ENCODE peak calls at places on chromosomes 6 and 20, in ten cellular contexts. C is IMR-90, N is endothelial cell of umbilical vein, Y is colonic mucosa, Z is neural progenitor cell, U is HepG2, D is fibroblast of lung, F is GM23248, T is PC-3, P is astrocyte. O is an unnamed sample.

GRCh38 chr6:15062311-15063252 is 183.3 kb upstream of the JARID2 start:
- DNase-seq in N (no peak), D (peak; percentile 99), U (no peak), F (peak; percentile 83), P (peak; percentile 99), Z (no peak), Y (no peak), T (peak; percentile 26), C (peak; percentile 99), O (no peak)

GRCh38 chr20:41142914-41143313 is 5.6 kb downstream of the PLCG1 start:
- DNase-seq in D (no peak), U (no peak), T (no peak), N (no peak), F (no peak), Z (no peak), Y (no peak), C (no peak), P (no peak), O (no peak)

GRCh38 chr6:32148289-32148688 is 3.5 kb downstream of the PRRT1 start:
- DNase-seq in C (no peak), T (no peak), F (no peak), Y (no peak), U (no peak), Z (peak; percentile 53), P (no peak), N (no peak), D (no peak), O (no peak)

GRCh38 chr6:125746731-125747588 is 2.5 kb upstream of the HEY2 start:
- DNase-seq in T (peak; percentile 7), Y (peak; percentile 59), N (peak; percentile 47), U (peak; percentile 59), D (peak; percentile 45), F (peak; percentile 50), Z (peak; percentile 93), P (peak; percentile 17), C (peak; percentile 39), O (no peak)

GRCh38 chr6:67594366-67594765 is 1040.7 kb upstream of the ADGRB3 start:
- DNase-seq in U (no peak), Z (no peak), T (no peak), N (no peak), F (no peak), P (no peak), D (no peak), C (no peak), Y (no peak), O (no peak)

GRCh38 chr6:144194293-144194828 is 44.0 kb downstream of the STX11 start:
- DNase-seq in T (no peak), P (no peak), Z (no peak), Y (no peak), C (no peak), D (peak; percentile 30), F (no peak), N (no peak), U (no peak), O (no peak)

GRCh38 chr20:10524643-10525042 is 89.5 kb downstream of the SLX4IP start:
- DNase-seq in T (peak; percentile 95), F (peak; percentile 34), D (peak; percentile 70), C (no peak), Z (no peak), N (no peak), P (peak; percentile 65), Y (no peak), U (no peak), O (no peak)

GRCh38 chr6:70216767-70217166 is 86.1 kb downstream of the COL9A1 start:
- DNase-seq in Y (no peak), C (no peak), F (no peak), U (no peak), Z (peak; percentile 31), D (no peak), P (no peak), T (no peak), N (no peak), O (no peak)

GRCh38 chr6:144585217-144585814 is 300.2 kb downstream of the UTRN start:
- DNase-seq in Y (no peak), N (peak; percentile 59), U (peak; percentile 40), T (peak; percentile 61), Z (peak; percentile 56), F (peak; percentile 65), P (no peak), D (peak; percentile 32), C (peak; percentile 58), O (no peak)

GRCh38 chr20:57361517-57361916 is 10.5 kb downstream of the RAE1 start:
- DNase-seq in U (no peak), Y (no peak), P (peak; percentile 85), F (peak; percentile 94), D (peak; percentile 88), N (peak; percentile 34), T (peak; percentile 84), Z (no peak), C (peak; percentile 87), O (no peak)

GRCh38 chr6:141169419-141169818 is 963.3 kb upstream of the GJE1 start:
- DNase-seq in U (no peak), N (no peak), D (peak; percentile 80), T (no peak), P (peak; percentile 72), F (peak; percentile 83), Y (no peak), Z (peak; percentile 38), C (peak; percentile 77), O (no peak)

GRCh38 chr20:32285621-32286334 is 8.3 kb downstream of the KIF3B start:
- DNase-seq in U (no peak), C (peak; percentile 10), D (peak; percentile 36), F (peak; percentile 72), N (no peak), P (peak; percentile 34), T (peak; percentile 63), Z (no peak), Y (peak; percentile 57), O (no peak)

GRCh38 chr6:144897441-144897921 is 612.3 kb downstream of the UTRN start:
- DNase-seq in D (peak; percentile 86), F (peak; percentile 93), C (peak; percentile 87), P (peak; percentile 81), Z (no peak), U (no peak), T (peak; percentile 94), Y (peak; percentile 28), N (peak; percentile 61), O (no peak)

GRCh38 chr6:44058617-44059358 is 68.5 kb downstream of the MRPL14 start:
- DNase-seq in Z (no peak), P (peak; percentile 100), Y (peak; percentile 63), F (peak; percentile 100), T (peak; percentile 98), U (peak; percentile 88), N (peak; percentile 95), D (peak; percentile 100), C (peak; percentile 100), O (peak; percentile 92)

GRCh38 chr6:150848400-150848799 is 17.1 kb upstream of the MTHFD1L start:
- DNase-seq in Z (peak; percentile 33), P (no peak), U (no peak), Y (no peak), T (no peak), F (no peak), N (no peak), D (no peak), C (no peak), O (no peak)

GRCh38 chr20:25418779-25419178 is 11.3 kb downstream of the GINS1 start:
- DNase-seq in F (peak; percentile 48), U (no peak), Y (no peak), D (peak; percentile 21), P (peak; percentile 9), C (peak; percentile 69), Z (no peak), T (peak; percentile 32), N (no peak), O (no peak)

GRCh38 chr6:33834401-33835392 is 30.9 kb upstream of the MLN start:
- DNase-seq in N (no peak), F (no peak), U (no peak), T (no peak), P (no peak), D (no peak), Y (no peak), C (no peak), Z (no peak), O (no peak)

DNA sequence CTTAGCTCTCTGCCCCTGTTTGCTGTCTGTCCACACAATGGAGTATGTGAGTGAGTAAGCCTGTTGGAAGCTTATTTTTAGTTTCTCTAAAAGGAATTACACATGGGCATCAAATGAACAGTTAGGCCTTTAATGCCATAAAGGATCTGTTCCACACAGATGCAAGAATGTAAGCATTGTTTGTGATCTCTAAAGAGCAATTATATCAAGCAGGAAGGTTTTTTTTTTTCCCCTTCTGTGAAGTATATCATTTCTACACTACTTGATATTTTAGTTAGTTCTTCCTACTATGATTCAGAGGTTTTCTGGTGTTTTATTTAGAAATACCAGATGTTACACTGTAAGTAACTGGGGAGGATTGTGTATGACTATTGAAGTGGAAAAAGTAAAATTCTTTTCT is 627.5 kb downstream of the COL12A1 start:
- DNase-seq in F (peak; percentile 86), N (peak; percentile 49), T (peak; percentile 1), Y (no peak), C (peak; percentile 89), Z (no peak), D (peak; percentile 85), P (peak; percentile 86), U (no peak), O (no peak)
- H3K9ac ChIP-seq in F (peak overlapping the region; percentile 5), N (no peak overlapping the region), T (no peak overlapping the region), Y (no peak overlapping the region), C (no peak overlapping the region), Z (no peak overlapping the region), D (no peak overlapping the region), P (peak overlapping the region; percentile 37), U (no peak overlapping the region), O (no peak overlapping the region)

GRCh38 chr6:116572162-116572561 is 858 bp downstream of the RWDD1 start:
- DNase-seq in D (peak; percentile 43), Z (peak; percentile 30), Y (peak; percentile 41), U (peak; percentile 50), T (no peak), F (peak; percentile 75), N (peak; percentile 61), C (peak; percentile 55), P (peak; percentile 23), O (no peak)
- H3K4me1 ChIP-seq in D (no peaks in the 10 kb centered on the region), Z (peaks cover 15% of the 10 kb centered on the region), Y (peaks cover 15% of the 10 kb centered on the region), U (peaks cover 40% of the 10 kb centered on the region), T (peaks cover 17% of the 10 kb centered on the region), F (peaks cover 39% of the 10 kb centered on the region), N (peaks cover 33% of the 10 kb centered on the region), C (no peaks in the 10 kb centered on the region), P (peaks cover 6% of the 10 kb centered on the region), O (peaks cover 19% of the 10 kb centered on the region)

GRCh38 chr6:35599761-35600658 is 87.3 kb upstream of the TULP1 start:
- DNase-seq in N (peak; percentile 25), U (no peak), T (no peak), Z (no peak), C (peak; percentile 48), F (peak; percentile 35), D (peak; percentile 24), P (no peak), Y (no peak), O (no peak)
- H3K9me3 ChIP-seq in N (no peaks in the 10 kb centered on the region), U (no peaks in the 10 kb centered on the region), T (no peaks in the 10 kb centered on the region), Z (no peaks in the 10 kb centered on the region), C (no peaks in the 10 kb centered on the region), F (no peaks in the 10 kb centered on the region), D (no peaks in the 10 kb centered on the region), P (no peaks in the 10 kb centered on the region), Y (no peaks in the 10 kb centered on the region), O (no peaks in the 10 kb centered on the region)

GRCh38 chr20:19236371-19237055 is 24.1 kb downstream of the SLC24A3 start:
- DNase-seq in U (no peak), C (no peak), Y (no peak), D (no peak), F (no peak), N (no peak), Z (no peak), T (no peak), P (no peak), O (no peak)

GRCh38 chr20:19231359-19232035 is 19.1 kb downstream of the SLC24A3 start:
- DNase-seq in D (no peak), C (no peak), P (no peak), Z (no peak), Y (peak; percentile 17), T (no peak), F (no peak), U (no peak), N (no peak), O (no peak)

GRCh38 chr20:19233025-19233794 is 20.8 kb downstream of the SLC24A3 start:
- DNase-seq in F (no peak), Y (peak; percentile 23), P (no peak), U (no peak), D (no peak), T (no peak), Z (no peak), N (no peak), C (no peak), O (peak; percentile 87)
- H3K9ac ChIP-seq in F (no peak overlapping the region), Y (no peak overlapping the region), P (no peak overlapping the region), U (no peak overlapping the region), D (no peak overlapping the region), T (no peak overlapping the region), Z (no peak overlapping the region), N (no peak overlapping the region), C (no peak overlapping the region), O (no peak overlapping the region)

O was measured in kidney.